ENCODE peak calls at places on chromosomes 1 and 21, in four cellular contexts. One of them, this sample, is unnamed.

GRCh38 chr1:35568975-35569395 is 4.1 kb upstream of the TFAP2E start:
- DNase-seq in lower lobe of right lung: peak; percentile 69
- DNase-seq in mesendoderm: peak; percentile 79
- DNase-seq in HCT116: peak; percentile 35
- DNase-seq in this sample: peak; percentile 78

GRCh38 chr1:87219141-87219540 is 109.5 kb upstream of the LMO4 start:
- DNase-seq in mesendoderm: peak; percentile 19
- DNase-seq in lower lobe of right lung: no peak
- DNase-seq in HCT116: no peak
- DNase-seq in this sample: no peak

GRCh38 chr1:157089789-157090188 is 9.8 kb downstream of the ETV3L start:
- DNase-seq in lower lobe of right lung: no peak
- DNase-seq in mesendoderm: no peak
- DNase-seq in HCT116: no peak
- DNase-seq in this sample: no peak

GRCh38 chr1:47931395-47931794 is 65.8 kb downstream of the TRABD2B start:
- DNase-seq in mesendoderm: peak; percentile 47
- DNase-seq in HCT116: peak; percentile 19
- DNase-seq in lower lobe of right lung: no peak
- DNase-seq in this sample: no peak

GRCh38 chr1:16338961-16339360 is 13.3 kb downstream of the FBXO42 start:
- DNase-seq in lower lobe of right lung: no peak
- DNase-seq in HCT116: no peak
- DNase-seq in mesendoderm: no peak
- DNase-seq in this sample: no peak

GRCh38 chr1:22838965-22839364 is 128.3 kb downstream of the EPHB2 start:
- DNase-seq in mesendoderm: no peak
- DNase-seq in HCT116: no peak
- DNase-seq in lower lobe of right lung: no peak
- DNase-seq in this sample: no peak

GRCh38 chr1:108107658-108108057 is 92.5 kb downstream of the SLC25A24 start:
- DNase-seq in lower lobe of right lung: no peak
- DNase-seq in mesendoderm: no peak
- DNase-seq in HCT116: no peak
- DNase-seq in this sample: no peak

GRCh38 chr1:79295967-79296366 is 289.4 kb upstream of the ADGRL4 start:
- DNase-seq in HCT116: no peak
- DNase-seq in lower lobe of right lung: no peak
- DNase-seq in mesendoderm: peak; percentile 1
- DNase-seq in this sample: no peak

GRCh38 chr1:25675729-25676476 is 59.3 kb downstream of the MAN1C1 start:
- DNase-seq in mesendoderm: no peak
- DNase-seq in lower lobe of right lung: no peak
- DNase-seq in HCT116: no peak
- DNase-seq in this sample: no peak

GRCh38 chr21:31895069-31895851 is 22.4 kb downstream of the HUNK start:
- DNase-seq in mesendoderm: peak; percentile 79
- DNase-seq in lower lobe of right lung: no peak
- DNase-seq in HCT116: no peak
- DNase-seq in this sample: no peak

GRCh38 chr21:41763996-41764395 is 2.9 kb downstream of the RIPK4 start:
- DNase-seq in HCT116: no peak
- DNase-seq in lower lobe of right lung: no peak
- DNase-seq in mesendoderm: no peak
- DNase-seq in this sample: no peak
- H3K4me1 ChIP-seq in HCT116: peaks cover 70% of the 10 kb centered on the region
- H3K4me1 ChIP-seq in lower lobe of right lung: peaks cover 75% of the 10 kb centered on the region
- H3K4me1 ChIP-seq in mesendoderm: peaks cover 11% of the 10 kb centered on the region
- H3K4me1 ChIP-seq in this sample: peaks cover 29% of the 10 kb centered on the region

GRCh38 chr1:38326135-38326534 is 279.5 kb upstream of the POU3F1 start:
- DNase-seq in mesendoderm: no peak
- DNase-seq in HCT116: no peak
- DNase-seq in lower lobe of right lung: no peak
- DNase-seq in this sample: no peak
- H3K4me1 ChIP-seq in mesendoderm: no peaks in the 10 kb centered on the region
- H3K4me1 ChIP-seq in HCT116: no peaks in the 10 kb centered on the region
- H3K4me1 ChIP-seq in lower lobe of right lung: no peaks in the 10 kb centered on the region
- H3K4me1 ChIP-seq in this sample: peaks cover 5% of the 10 kb centered on the region

GRCh38 chr1:203867816-203868215 is 6.4 kb downstream of the SNRPE start:
- DNase-seq in mesendoderm: no peak
- DNase-seq in HCT116: no peak
- DNase-seq in lower lobe of right lung: no peak
- DNase-seq in this sample: no peak

GRCh38 chr1:203873094-203873493 is 11.7 kb downstream of the SNRPE start:
- DNase-seq in lower lobe of right lung: no peak
- DNase-seq in mesendoderm: no peak
- DNase-seq in HCT116: no peak
- DNase-seq in this sample: no peak

GRCh38 chr1:203870256-203870655 is 8.9 kb downstream of the SNRPE start:
- DNase-seq in HCT116: no peak
- DNase-seq in lower lobe of right lung: no peak
- DNase-seq in mesendoderm: no peak
- DNase-seq in this sample: no peak

GRCh38 chr1:203871114-203871875 is 9.9 kb downstream of the SNRPE start:
- DNase-seq in HCT116: peak; percentile 62
- DNase-seq in lower lobe of right lung: no peak
- DNase-seq in mesendoderm: peak; percentile 82
- DNase-seq in this sample: peak; percentile 68
- H3K4me1 ChIP-seq in HCT116: no peaks in the 10 kb centered on the region
- H3K4me1 ChIP-seq in lower lobe of right lung: no peaks in the 10 kb centered on the region
- H3K4me1 ChIP-seq in mesendoderm: no peaks in the 10 kb centered on the region
- H3K4me1 ChIP-seq in this sample: no peaks in the 10 kb centered on the region

DNA sequence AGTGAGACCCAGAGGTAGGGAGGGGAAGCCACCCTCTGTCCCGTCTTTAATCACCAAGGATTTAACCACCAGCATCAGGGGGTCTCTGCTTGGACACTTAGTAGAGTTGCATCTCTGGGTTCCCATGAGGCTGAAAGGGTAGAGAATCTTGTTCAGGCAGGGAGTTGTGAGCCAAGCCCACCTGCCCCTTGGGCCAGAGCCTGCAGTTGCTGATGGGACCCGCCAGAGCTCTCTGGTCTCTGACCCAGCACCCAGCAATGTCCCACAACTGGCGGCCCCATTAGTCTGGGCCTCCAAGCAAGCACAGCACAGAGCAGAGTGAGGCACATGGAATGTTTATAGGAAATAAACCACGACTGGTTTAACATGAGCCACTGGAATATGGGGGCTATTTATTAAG is 166.3 kb downstream of the TRIM33 start:
- DNase-seq in mesendoderm: no peak
- DNase-seq in lower lobe of right lung: no peak
- DNase-seq in HCT116: no peak
- DNase-seq in this sample: no peak
- H3K4me1 ChIP-seq in mesendoderm: peaks cover 3% of the 10 kb centered on the region
- H3K4me1 ChIP-seq in lower lobe of right lung: peaks cover 13% of the 10 kb centered on the region
- H3K4me1 ChIP-seq in HCT116: peaks cover 11% of the 10 kb centered on the region
- H3K4me1 ChIP-seq in this sample: peaks cover 3% of the 10 kb centered on the region